ENCODE peak calls at places on chromosomes 2 and 18, in six cellular contexts. T is T-helper 17 cell; K is right cardiac atrium; X is activated CD8-positive, alpha-beta memory T cell treated with anti-CD3 and anti-CD28 coated beads for 1 hour; Q is Panc1; S is NT2/D1. E is an unnamed sample.

GRCh38 chr2:223528036-223528435 is 74.1 kb downstream of the SCG2 start:
- DNase-seq in Q (no peak), S (no peak), X (no peak), T (no peak), K (no peak), E (no peak)

GRCh38 chr2:233353769-233354499 is at the start of gene DGKD:
- DNase-seq in S (no peak), K (peak; percentile 88), Q (no peak), T (peak; percentile 78), X (peak; percentile 72), E (no peak)

GRCh38 chr2:133247613-133248012 is 320.6 kb downstream of the NCKAP5 start:
- DNase-seq in Q (no peak), X (no peak), T (no peak), K (no peak), S (no peak), E (no peak)

GRCh38 chr18:58315739-58316215 is 271.8 kb downstream of the NEDD4L start:
- DNase-seq in S (no peak), Q (no peak), K (peak; percentile 65), T (no peak), X (no peak), E (no peak)

GRCh38 chr2:47964722-47965434 is 58.6 kb upstream of the FBXO11 start:
- DNase-seq in X (no peak), Q (no peak), K (no peak), S (no peak), T (no peak), E (no peak)

GRCh38 chr2:109325570-109325969 is 196.6 kb downstream of the SH3RF3 start:
- DNase-seq in Q (no peak), S (no peak), K (no peak), X (no peak), T (no peak), E (no peak)

GRCh38 chr18:23824235-23824634 is 135.0 kb downstream of the LAMA3 start:
- DNase-seq in S (no peak), X (no peak), K (no peak), Q (no peak), T (no peak), E (no peak)

GRCh38 chr2:24404582-24404981 is 44.2 kb upstream of the ITSN2 start:
- DNase-seq in S (no peak), T (no peak), K (no peak), Q (no peak), X (no peak), E (no peak)

GRCh38 chr2:109439315-109439714 is 174.5 kb downstream of the SEPTIN10 start:
- DNase-seq in K (no peak), X (no peak), Q (no peak), S (no peak), T (no peak), E (no peak)

GRCh38 chr18:14748496-14748895 is 524 bp downstream of the ANKRD30B start:
- DNase-seq in Q (no peak), T (no peak), X (no peak), K (peak; percentile 38), S (no peak), E (no peak)

GRCh38 chr2:201813996-201814845 is 7.9 kb downstream of the CDK15 start:
- DNase-seq in Q (no peak), S (no peak), X (no peak), K (no peak), T (no peak), E (no peak)

GRCh38 chr2:241272298-241272721 is 43.2 kb downstream of the HDLBP start:
- DNase-seq in Q (no peak), T (no peak), S (no peak), K (peak; percentile 79), X (peak; percentile 5), E (no peak)

GRCh38 chr2:69969991-69970390 is 8.6 kb upstream of the ASPRV1 start:
- DNase-seq in K (no peak), T (no peak), X (no peak), Q (no peak), S (no peak), E (no peak)

GRCh38 chr2:190859347-190860297 is 21.0 kb upstream of the GLS start:
- DNase-seq in X (no peak), S (no peak), T (no peak), K (no peak), Q (no peak), E (no peak)

GRCh38 chr2:1051075-1051474 is 100.4 kb downstream of the SNTG2 start:
- DNase-seq in X (no peak), Q (no peak), S (no peak), K (no peak), T (no peak), E (no peak)

GRCh38 chr18:3995476-3996102 is 459.5 kb downstream of the DLGAP1 start:
- DNase-seq in X (peak; percentile 3), S (peak; percentile 63), Q (peak; percentile 52), K (no peak), T (no peak), E (no peak)

GRCh38 chr2:130728549-130729310 is at the start of gene GPR148:
- DNase-seq in X (no peak), Q (no peak), K (no peak), T (no peak), S (no peak), E (peak; percentile 88)

GRCh38 chr2:177676636-177677035 is 284.1 kb downstream of the AGPS start:
- DNase-seq in S (no peak), Q (no peak), T (no peak), K (no peak), X (no peak), E (no peak)

E was measured in cerebellar nuclear complex.